ENCODE peak calls at places on chromosomes 12 and 14, in six cellular contexts. One of them, this sample, is unnamed.
A peak's percentile ranks its signal among the peaks of the same experiment; 100 is the strongest.

GRCh38 chr14:104117341-104118005 is 20.9 kb upstream of the KIF26A start:
- DNase-seq in ovary: no peak
- DNase-seq in mucosa of descending colon: no peak
- DNase-seq in BE2C: peak; percentile 12
- DNase-seq in body of pancreas: no peak
- DNase-seq in transverse colon: no peak
- DNase-seq in this sample: peak; percentile 67

GRCh38 chr14:54651649-54652048 is 84.7 kb downstream of the SAMD4A start:
- DNase-seq in mucosa of descending colon: no peak
- DNase-seq in transverse colon: no peak
- DNase-seq in body of pancreas: no peak
- DNase-seq in ovary: no peak
- DNase-seq in BE2C: no peak
- DNase-seq in this sample: no peak

GRCh38 chr12:27575099-27575779 is 51.2 kb downstream of the PPFIBP1 start:
- DNase-seq in transverse colon: no peak
- DNase-seq in body of pancreas: no peak
- DNase-seq in BE2C: no peak
- DNase-seq in ovary: no peak
- DNase-seq in mucosa of descending colon: no peak
- DNase-seq in this sample: no peak

GRCh38 chr12:62799766-62800406 is 135.1 kb downstream of the PPM1H start:
- DNase-seq in body of pancreas: no peak
- DNase-seq in mucosa of descending colon: no peak
- DNase-seq in transverse colon: no peak
- DNase-seq in ovary: no peak
- DNase-seq in BE2C: no peak
- DNase-seq in this sample: peak; percentile 84

GRCh38 chr14:25537846-25538455 is 488.0 kb upstream of the STXBP6 start:
- DNase-seq in transverse colon: peak; percentile 28
- DNase-seq in body of pancreas: peak; percentile 37
- DNase-seq in BE2C: peak; percentile 25
- DNase-seq in mucosa of descending colon: peak; percentile 69
- DNase-seq in ovary: no peak
- DNase-seq in this sample: peak; percentile 92

GRCh38 chr14:36442824-36443241 is 77.2 kb downstream of the NKX2-1 start:
- DNase-seq in BE2C: no peak
- DNase-seq in transverse colon: no peak
- DNase-seq in ovary: no peak
- DNase-seq in mucosa of descending colon: no peak
- DNase-seq in body of pancreas: no peak
- DNase-seq in this sample: peak; percentile 53

GRCh38 chr14:57212919-57213318 is 55.8 kb downstream of the EXOC5 start:
- DNase-seq in transverse colon: no peak
- DNase-seq in BE2C: no peak
- DNase-seq in body of pancreas: no peak
- DNase-seq in ovary: no peak
- DNase-seq in mucosa of descending colon: no peak
- DNase-seq in this sample: no peak

GRCh38 chr12:12807970-12808702 is 5.0 kb upstream of the DDX47 start:
- DNase-seq in body of pancreas: peak; percentile 52
- DNase-seq in transverse colon: peak; percentile 60
- DNase-seq in mucosa of descending colon: peak; percentile 50
- DNase-seq in ovary: no peak
- DNase-seq in BE2C: no peak
- DNase-seq in this sample: no peak

GRCh38 chr12:113056631-113057488 is at the start of gene DTX1:
- DNase-seq in BE2C: no peak
- DNase-seq in transverse colon: no peak
- DNase-seq in body of pancreas: peak; percentile 33
- DNase-seq in mucosa of descending colon: peak; percentile 9
- DNase-seq in ovary: no peak
- DNase-seq in this sample: no peak

GRCh38 chr14:70536830-70537229 is 2.0 kb upstream of the ADAM20 start:
- DNase-seq in ovary: no peak
- DNase-seq in mucosa of descending colon: no peak
- DNase-seq in body of pancreas: no peak
- DNase-seq in BE2C: no peak
- DNase-seq in transverse colon: no peak
- DNase-seq in this sample: no peak

GRCh38 chr14:87615822-87616679 is 376.9 kb downstream of the GALC start:
- DNase-seq in transverse colon: peak; percentile 8
- DNase-seq in ovary: peak; percentile 24
- DNase-seq in body of pancreas: peak; percentile 64
- DNase-seq in mucosa of descending colon: peak; percentile 24
- DNase-seq in BE2C: peak; percentile 57
- DNase-seq in this sample: peak; percentile 93

GRCh38 chr14:41609704-41610183 is 3.1 kb downstream of the LRFN5 start:
- DNase-seq in mucosa of descending colon: no peak
- DNase-seq in body of pancreas: no peak
- DNase-seq in transverse colon: no peak
- DNase-seq in ovary: peak; percentile 29
- DNase-seq in BE2C: peak; percentile 7
- DNase-seq in this sample: peak; percentile 94

GRCh38 chr14:29016050-29016900 is 249.7 kb downstream of the FOXG1 start:
- DNase-seq in ovary: peak; percentile 22
- DNase-seq in mucosa of descending colon: no peak
- DNase-seq in transverse colon: no peak
- DNase-seq in body of pancreas: peak; percentile 8
- DNase-seq in BE2C: peak; percentile 39
- DNase-seq in this sample: peak; percentile 91

GRCh38 chr14:59302313-59302712 is 113.8 kb downstream of the DAAM1 start:
- DNase-seq in BE2C: no peak
- DNase-seq in mucosa of descending colon: no peak
- DNase-seq in body of pancreas: no peak
- DNase-seq in transverse colon: no peak
- DNase-seq in ovary: no peak
- DNase-seq in this sample: no peak

GRCh38 chr12:7667025-7667575 is 1.4 kb upstream of the APOBEC1 start:
- DNase-seq in mucosa of descending colon: no peak
- DNase-seq in BE2C: no peak
- DNase-seq in body of pancreas: no peak
- DNase-seq in transverse colon: no peak
- DNase-seq in ovary: no peak
- DNase-seq in this sample: no peak

GRCh38 chr12:103197725-103198388 is 240.4 kb downstream of the ASCL1 start:
- DNase-seq in BE2C: no peak
- DNase-seq in body of pancreas: no peak
- DNase-seq in ovary: no peak
- DNase-seq in mucosa of descending colon: no peak
- DNase-seq in transverse colon: no peak
- DNase-seq in this sample: peak; percentile 57

GRCh38 chr12:3129301-3130052 is 52.3 kb downstream of the TSPAN9 start:
- DNase-seq in body of pancreas: no peak
- DNase-seq in mucosa of descending colon: no peak
- DNase-seq in BE2C: no peak
- DNase-seq in ovary: no peak
- DNase-seq in transverse colon: no peak
- DNase-seq in this sample: no peak

GRCh38 chr14:90344920-90345557 is 13.3 kb upstream of the NRDE2 start:
- DNase-seq in ovary: no peak
- DNase-seq in body of pancreas: no peak
- DNase-seq in transverse colon: no peak
- DNase-seq in BE2C: no peak
- DNase-seq in mucosa of descending colon: no peak
- DNase-seq in this sample: no peak

GRCh38 chr12:47867496-47867941 is 37.3 kb downstream of the VDR start:
- DNase-seq in body of pancreas: no peak
- DNase-seq in BE2C: no peak
- DNase-seq in ovary: no peak
- DNase-seq in mucosa of descending colon: no peak
- DNase-seq in transverse colon: no peak
- DNase-seq in this sample: no peak

GRCh38 chr12:44127966-44128365 is 292.1 kb downstream of the TMEM117 start:
- DNase-seq in body of pancreas: no peak
- DNase-seq in BE2C: no peak
- DNase-seq in mucosa of descending colon: no peak
- DNase-seq in ovary: no peak
- DNase-seq in transverse colon: no peak
- DNase-seq in this sample: no peak

GRCh38 chr12:123591702-123592481 is 7.5 kb downstream of the TMED2 start:
- DNase-seq in ovary: no peak
- DNase-seq in BE2C: no peak
- DNase-seq in transverse colon: no peak
- DNase-seq in body of pancreas: no peak
- DNase-seq in mucosa of descending colon: no peak
- DNase-seq in this sample: no peak

GRCh38 chr14:85481471-85481870 is 48.5 kb upstream of the FLRT2 start:
- DNase-seq in BE2C: no peak
- DNase-seq in ovary: no peak
- DNase-seq in body of pancreas: no peak
- DNase-seq in mucosa of descending colon: no peak
- DNase-seq in transverse colon: no peak
- DNase-seq in this sample: no peak

GRCh38 chr14:75402867-75403413 is 24.9 kb upstream of the JDP2 start:
- DNase-seq in body of pancreas: no peak
- DNase-seq in BE2C: no peak
- DNase-seq in ovary: no peak
- DNase-seq in mucosa of descending colon: no peak
- DNase-seq in transverse colon: no peak
- DNase-seq in this sample: no peak

DNA sequence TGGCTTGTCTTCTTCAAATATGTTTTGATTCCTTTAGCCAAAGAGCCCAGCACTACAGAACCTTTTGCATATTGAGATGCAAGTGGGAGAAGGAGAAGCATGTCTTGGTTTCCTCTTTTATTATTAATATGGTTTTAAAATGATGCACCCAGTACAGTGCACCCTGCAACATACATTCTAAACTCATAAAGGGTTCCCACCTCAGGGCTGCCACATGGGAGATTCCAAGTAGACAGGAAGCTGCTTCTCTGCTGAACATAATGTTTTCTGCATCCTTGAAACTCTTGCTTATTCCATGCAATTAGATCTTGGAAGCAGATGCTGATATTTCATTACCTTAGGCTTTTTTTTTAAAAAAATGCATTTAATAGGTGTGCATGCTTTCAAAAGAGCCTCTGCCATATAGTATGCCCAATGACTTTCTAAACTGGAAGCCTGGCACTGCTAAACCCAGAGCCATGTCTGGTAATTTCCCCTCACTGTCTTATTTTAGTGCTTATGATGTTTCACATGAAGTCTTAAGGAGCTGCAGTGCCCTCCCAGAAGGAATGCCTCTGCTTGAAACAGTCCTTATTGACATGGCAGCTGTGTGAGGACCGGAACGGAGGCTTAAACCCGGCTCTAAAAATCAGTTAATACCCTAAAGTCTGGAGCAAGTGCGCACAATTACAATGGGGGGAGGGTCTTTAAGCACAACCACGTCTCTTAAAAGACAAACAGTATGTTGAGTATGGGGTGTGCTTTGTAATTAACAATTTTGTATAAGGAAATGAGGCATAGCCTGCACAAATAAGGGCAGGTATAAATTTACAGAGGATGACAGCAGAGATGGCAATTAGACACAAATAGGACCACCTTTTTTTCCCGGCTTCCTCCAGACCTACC is 2.0 kb upstream of the SIX1 start:
- DNase-seq in ovary: no peak
- DNase-seq in BE2C: no peak
- DNase-seq in body of pancreas: no peak
- DNase-seq in mucosa of descending colon: no peak
- DNase-seq in transverse colon: no peak
- DNase-seq in this sample: no peak
- H3K9me3 ChIP-seq in ovary: no peaks in the 10 kb centered on the region
- H3K9me3 ChIP-seq in BE2C: no peaks in the 10 kb centered on the region
- H3K9me3 ChIP-seq in body of pancreas: no peaks in the 10 kb centered on the region
- H3K9me3 ChIP-seq in mucosa of descending colon: no peaks in the 10 kb centered on the region
- H3K9me3 ChIP-seq in transverse colon: no peaks in the 10 kb centered on the region
- H3K9me3 ChIP-seq in this sample: no peaks in the 10 kb centered on the region

GRCh38 chr12:121326996-121327674 is 25.1 kb downstream of the ANAPC5 start:
- DNase-seq in ovary: no peak
- DNase-seq in transverse colon: no peak
- DNase-seq in mucosa of descending colon: no peak
- DNase-seq in body of pancreas: peak; percentile 73
- DNase-seq in BE2C: peak; percentile 43
- DNase-seq in this sample: peak; percentile 43
- H3K36me3 ChIP-seq in ovary: no peaks in the 10 kb centered on the region
- H3K36me3 ChIP-seq in transverse colon: peaks cover 60% of the 10 kb centered on the region
- H3K36me3 ChIP-seq in mucosa of descending colon: peaks cover 7% of the 10 kb centered on the region
- H3K36me3 ChIP-seq in body of pancreas: peaks cover 5% of the 10 kb centered on the region
- H3K36me3 ChIP-seq in BE2C: peaks cover 95% of the 10 kb centered on the region
- H3K36me3 ChIP-seq in this sample: peaks cover 93% of the 10 kb centered on the region

DNA sequence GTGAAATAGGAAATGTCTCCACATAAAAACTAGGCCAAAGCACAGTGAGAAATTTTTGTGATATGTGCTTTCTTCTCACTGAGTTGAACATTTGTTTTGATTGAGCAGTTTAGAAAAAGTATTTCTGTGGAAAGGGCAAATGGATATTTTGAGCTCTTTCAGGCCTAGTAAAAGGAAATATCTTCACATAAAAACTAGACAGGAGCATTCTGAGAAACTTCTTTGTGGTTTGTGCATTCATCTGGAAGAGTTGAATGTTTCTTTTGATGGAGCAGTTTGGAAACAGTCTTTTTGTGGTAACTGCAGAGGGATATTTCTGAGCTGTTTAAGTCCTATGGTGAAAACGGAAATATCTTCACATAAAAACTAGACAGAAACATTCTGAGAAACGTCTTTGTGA is 582.7 kb upstream of the ALG10B start:
- DNase-seq in ovary: no peak
- DNase-seq in mucosa of descending colon: no peak
- DNase-seq in body of pancreas: no peak
- DNase-seq in transverse colon: no peak
- DNase-seq in BE2C: no peak
- DNase-seq in this sample: no peak
- H3K9me3 ChIP-seq in ovary: no peaks in the 10 kb centered on the region
- H3K9me3 ChIP-seq in mucosa of descending colon: peaks cover 68% of the 10 kb centered on the region
- H3K9me3 ChIP-seq in body of pancreas: no peaks in the 10 kb centered on the region
- H3K9me3 ChIP-seq in transverse colon: peaks cover 3% of the 10 kb centered on the region
- H3K9me3 ChIP-seq in BE2C: no peaks in the 10 kb centered on the region
- H3K9me3 ChIP-seq in this sample: peaks cover 76% of the 10 kb centered on the region

GRCh38 chr12:49655595-49656236 is 32.4 kb downstream of the PRPF40B start:
- DNase-seq in ovary: no peak
- DNase-seq in body of pancreas: no peak
- DNase-seq in mucosa of descending colon: no peak
- DNase-seq in transverse colon: no peak
- DNase-seq in BE2C: no peak
- DNase-seq in this sample: no peak
- H3K36me3 ChIP-seq in ovary: no peaks in the 10 kb centered on the region
- H3K36me3 ChIP-seq in body of pancreas: no peaks in the 10 kb centered on the region
- H3K36me3 ChIP-seq in mucosa of descending colon: no peaks in the 10 kb centered on the region
- H3K36me3 ChIP-seq in transverse colon: no peaks in the 10 kb centered on the region
- H3K36me3 ChIP-seq in BE2C: no peaks in the 10 kb centered on the region
- H3K36me3 ChIP-seq in this sample: peaks cover 69% of the 10 kb centered on the region

DNA sequence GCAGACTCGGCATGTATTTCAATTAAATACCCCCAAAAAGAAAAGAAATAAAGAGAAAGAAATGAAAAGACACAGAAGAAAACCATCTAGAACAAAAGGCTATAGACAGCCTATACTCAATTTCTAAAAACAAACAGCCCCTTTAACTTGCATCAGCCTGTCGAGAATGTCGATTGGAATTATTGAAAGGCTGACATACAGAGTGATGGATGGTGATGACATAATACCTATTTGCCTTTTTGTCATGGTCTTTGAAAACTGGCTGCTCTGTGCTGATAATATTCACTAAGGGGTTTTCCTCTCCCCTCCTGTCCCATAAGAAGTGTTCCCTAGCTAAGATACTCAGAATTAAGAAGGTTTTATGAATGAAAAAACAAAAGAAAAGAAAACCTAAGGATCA is 393.7 kb downstream of the SOX5 start:
- DNase-seq in BE2C: no peak
- DNase-seq in transverse colon: no peak
- DNase-seq in body of pancreas: no peak
- DNase-seq in mucosa of descending colon: no peak
- DNase-seq in ovary: no peak
- DNase-seq in this sample: no peak
- H3K9me3 ChIP-seq in BE2C: no peaks in the 10 kb centered on the region
- H3K9me3 ChIP-seq in transverse colon: no peaks in the 10 kb centered on the region
- H3K9me3 ChIP-seq in body of pancreas: no peaks in the 10 kb centered on the region
- H3K9me3 ChIP-seq in mucosa of descending colon: no peaks in the 10 kb centered on the region
- H3K9me3 ChIP-seq in ovary: no peaks in the 10 kb centered on the region
- H3K9me3 ChIP-seq in this sample: no peaks in the 10 kb centered on the region